ENCODE peak calls at places on chromosomes 12 and 14, in eight cellular contexts. U is tibial artery; P is CD8-positive, alpha-beta T cell; Z is neural crest cell; F is type B pancreatic cell; B is cardiac fibroblast; V is endothelial cell; T is GM23338. K is an unnamed sample.
A peak's percentile ranks its signal among the peaks of the same experiment; 100 is the strongest.

GRCh38 chr14:82366803-82367202 is 833.1 kb upstream of the SEL1L start:
- DNase-seq in P (no peak), F (no peak), U (no peak), B (no peak), T (peak; percentile 56), Z (no peak), V (no peak), K (no peak)

GRCh38 chr14:62667515-62667914 is 377.7 kb downstream of the KCNH5 start:
- DNase-seq in T (no peak), F (no peak), V (no peak), Z (no peak), P (no peak), U (no peak), B (no peak), K (no peak)

GRCh38 chr12:106226884-106227640 is 20.8 kb downstream of the CKAP4 start:
- DNase-seq in F (no peak), V (peak; percentile 47), B (peak; percentile 81), U (no peak), P (no peak), Z (peak; percentile 34), T (peak; percentile 81), K (peak; percentile 78)

GRCh38 chr14:99510556-99511139 is 29.4 kb downstream of the CCNK start:
- DNase-seq in T (no peak), F (peak; percentile 40), V (no peak), Z (no peak), P (no peak), B (no peak), U (no peak), K (no peak)

GRCh38 chr12:111166779-111167540 is 201.9 kb downstream of the PHETA1 start:
- DNase-seq in Z (no peak), F (no peak), B (no peak), P (no peak), U (no peak), V (no peak), T (no peak), K (no peak)

GRCh38 chr12:1807107-1807478 is 13.3 kb upstream of the LRTM2 start:
- DNase-seq in F (no peak), V (no peak), T (no peak), P (no peak), B (no peak), Z (no peak), U (no peak), K (no peak)

GRCh38 chr14:44494125-44494524 is 13.0 kb downstream of the FSCB start:
- DNase-seq in B (no peak), P (no peak), Z (no peak), F (no peak), U (no peak), V (no peak), T (no peak), K (no peak)

GRCh38 chr14:61025239-61026223 is 44.5 kb downstream of the SLC38A6 start:
- DNase-seq in P (peak; percentile 9), F (no peak), V (peak; percentile 54), B (peak; percentile 88), Z (peak; percentile 55), U (peak; percentile 61), T (peak; percentile 85), K (peak; percentile 85)

GRCh38 chr12:119235352-119235751 is 56.6 kb downstream of the HSPB8 start:
- DNase-seq in Z (no peak), F (no peak), U (no peak), V (peak; percentile 35), T (peak; percentile 67), B (no peak), P (no peak), K (no peak)

GRCh38 chr12:13001725-13002040 is 1.6 kb upstream of the HEBP1 start:
- DNase-seq in F (no peak), U (no peak), P (no peak), Z (no peak), V (no peak), B (no peak), T (no peak), K (no peak)

GRCh38 chr12:27624586-27624985 is 71.7 kb upstream of the REP15 start:
- DNase-seq in T (no peak), F (no peak), V (no peak), Z (no peak), U (no peak), B (no peak), P (no peak), K (no peak)

GRCh38 chr14:78576437-78577166 is 406.4 kb downstream of the NRXN3 start:
- DNase-seq in T (no peak), F (no peak), P (no peak), U (no peak), B (no peak), Z (no peak), V (no peak), K (no peak)

GRCh38 chr12:38875571-38876228 is 29.7 kb downstream of the CPNE8 start:
- DNase-seq in P (no peak), V (no peak), T (no peak), Z (no peak), U (no peak), F (no peak), B (peak; percentile 64), K (peak; percentile 22)

GRCh38 chr12:46209165-46209564 is 59.7 kb downstream of the SLC38A1 start:
- DNase-seq in Z (no peak), T (no peak), U (no peak), V (no peak), B (peak; percentile 61), F (no peak), P (no peak), K (peak; percentile 31)

GRCh38 chr12:93763746-93764147 is 86.6 kb downstream of the CRADD start:
- DNase-seq in V (no peak), F (no peak), B (no peak), P (no peak), Z (no peak), T (peak; percentile 41), U (no peak), K (no peak)
- TF ChIP-seq CTCF in V (no peak), F (no peak), B (no peak), P (no peak), Z (no peak), T (peak; percentile 58), U (no peak), K (no peak)

DNA sequence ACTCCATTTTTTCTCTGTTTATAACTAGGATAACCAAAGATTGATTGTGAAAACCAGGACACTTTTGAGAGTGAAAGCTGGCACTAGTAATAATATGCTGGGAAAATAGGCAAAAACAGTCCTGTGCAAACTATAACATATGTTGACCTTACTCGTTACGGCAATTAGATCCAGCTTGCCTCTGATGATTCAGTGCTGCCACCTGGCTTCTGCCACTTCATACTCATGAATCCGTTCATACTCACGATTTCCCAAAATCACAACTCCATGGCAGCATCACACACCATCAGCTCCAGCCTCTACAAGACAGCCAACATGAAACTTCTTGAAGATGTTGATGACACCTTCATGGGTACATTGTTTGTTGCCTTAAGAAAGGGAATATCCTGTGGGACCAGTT is 49.1 kb upstream of the CAND1 start:
- DNase-seq in Z (no peak), P (no peak), F (no peak), T (peak; percentile 48), B (peak; percentile 5), V (peak; percentile 16), U (no peak), K (no peak)
- TF ChIP-seq CTCF in Z (no peak), P (no peak), F (no peak), T (peak; percentile 90), B (no peak), V (no peak), U (no peak), K (peak; percentile 5)

GRCh38 chr12:59173696-59174095 is 253.4 kb upstream of the LRIG3 start:
- DNase-seq in U (no peak), B (peak; percentile 3), T (peak; percentile 26), Z (no peak), F (no peak), V (no peak), P (no peak), K (no peak)
- TF ChIP-seq CTCF in U (no peak), B (peak; percentile 8), T (peak; percentile 40), Z (peak; percentile 38), F (peak; percentile 57), V (no peak), P (no peak), K (no peak)

GRCh38 chr14:94536836-94537235 is 24.4 kb upstream of the SERPINA4 start:
- DNase-seq in V (no peak), B (peak; percentile 51), P (no peak), F (no peak), U (no peak), Z (no peak), T (peak; percentile 47), K (peak; percentile 31)
- TF ChIP-seq CTCF in V (no peak), B (no peak), P (no peak), F (peak; percentile 15), U (no peak), Z (no peak), T (peak; percentile 55), K (peak; percentile 21)

DNA sequence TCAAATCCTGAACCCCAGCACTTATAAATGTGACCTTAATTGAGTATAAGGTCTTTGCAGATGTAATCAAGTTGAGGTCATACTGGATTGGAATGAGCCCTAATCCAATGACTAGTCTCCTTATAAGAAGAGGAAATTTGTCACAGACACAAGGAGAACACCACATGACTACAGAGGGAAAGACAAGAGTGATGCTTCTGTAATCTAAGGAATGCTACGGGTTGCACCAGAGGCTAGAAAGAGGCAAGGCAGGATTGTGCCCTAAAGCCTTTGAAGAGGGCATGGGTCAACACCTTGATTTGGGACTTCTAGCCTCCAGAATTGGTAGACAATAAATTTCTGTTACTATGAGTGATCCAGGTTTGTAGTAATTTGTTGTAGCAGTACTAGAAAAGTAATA is 135.0 kb downstream of the FOXG1 start:
- DNase-seq in P (no peak), Z (no peak), T (peak; percentile 22), V (no peak), B (no peak), F (no peak), U (no peak), K (no peak)
- TF ChIP-seq CTCF in P (no peak), Z (no peak), T (no peak), V (no peak), B (no peak), F (no peak), U (no peak), K (no peak)

GRCh38 chr12:54624316-54625279 is 10.1 kb downstream of the LACRT start:
- DNase-seq in V (no peak), B (peak; percentile 13), F (no peak), P (no peak), U (no peak), Z (no peak), T (peak; percentile 9), K (peak; percentile 13)

GRCh38 chr12:54616933-54617535 is 17.7 kb downstream of the LACRT start:
- DNase-seq in U (no peak), Z (no peak), P (no peak), F (no peak), V (no peak), B (no peak), T (no peak), K (no peak)

GRCh38 chr12:54627304-54627703 is 7.4 kb downstream of the LACRT start:
- DNase-seq in U (no peak), T (no peak), P (no peak), Z (no peak), V (no peak), F (no peak), B (no peak), K (no peak)

GRCh38 chr12:54628186-54628846 is 6.4 kb downstream of the LACRT start:
- DNase-seq in P (no peak), U (no peak), F (no peak), B (no peak), Z (no peak), V (no peak), T (no peak), K (no peak)

GRCh38 chr12:54622463-54623183 is 12.1 kb downstream of the LACRT start:
- DNase-seq in T (peak; percentile 22), B (peak; percentile 21), Z (no peak), V (no peak), F (no peak), P (no peak), U (no peak), K (peak; percentile 13)
- TF ChIP-seq CTCF in T (no peak), B (peak; percentile 39), Z (peak; percentile 61), V (peak; percentile 49), F (peak; percentile 72), P (no peak), U (peak; percentile 7), K (peak; percentile 35)

K was measured in fibroblast of pulmonary artery.